ENCODE peak calls at places on chromosomes 11 and 22, in eight cellular contexts. P, K, O, A, Y, Q, Z and V are unnamed samples.

GRCh38 chr11:114179234-114179941 is 116.8 kb upstream of the NNMT start:
- DNase-seq in P (no peak), K (peak), O (peak), A (no peak), Y (no peak), Q (no peak), Z (no peak), V (no peak)

GRCh38 chr11:71120346-71120963 is 131.9 kb downstream of the SHANK2 start:
- DNase-seq in P (no peak), K (no peak), O (no peak), A (no peak), Y (no peak), Q (no peak), Z (peak), V (no peak)

GRCh38 chr11:103359221-103359620 is 250.0 kb downstream of the DYNC2H1 start:
- DNase-seq in P (no peak), K (no peak), O (no peak), A (no peak), Y (no peak), Q (no peak), Z (no peak), V (no peak)

GRCh38 chr22:28426346-28427132 is 253.1 kb downstream of the TTC28 start:
- DNase-seq in P (no peak), K (no peak), O (no peak), A (no peak), Y (no peak), Q (no peak), Z (no peak), V (no peak)

GRCh38 chr11:73311394-73311869 is 3.4 kb downstream of the ARHGEF17 start:
- DNase-seq in P (no peak), K (no peak), O (no peak), A (no peak), Y (no peak), Q (no peak), Z (no peak), V (no peak)

GRCh38 chr11:48006301-48006992 is 26.1 kb downstream of the PTPRJ start:
- DNase-seq in P (no peak), K (no peak), O (no peak), A (no peak), Y (peak), Q (no peak), Z (no peak), V (no peak)

GRCh38 chr11:2214527-2215229 is 43.1 kb upstream of the TH start:
- DNase-seq in P (peak), K (peak), O (no peak), A (no peak), Y (peak), Q (no peak), Z (no peak), V (no peak)

GRCh38 chr22:43270314-43270908 is 72.8 kb downstream of the SCUBE1 start:
- DNase-seq in P (no peak), K (no peak), O (no peak), A (no peak), Y (no peak), Q (no peak), Z (peak), V (no peak)

GRCh38 chr11:110373061-110373702 is 56.6 kb upstream of the FDX1 start:
- DNase-seq in P (no peak), K (peak), O (no peak), A (no peak), Y (no peak), Q (no peak), Z (no peak), V (no peak)

GRCh38 chr11:130396965-130397364 is 31.4 kb downstream of the ADAMTS8 start:
- DNase-seq in P (no peak), K (no peak), O (no peak), A (no peak), Y (no peak), Q (no peak), Z (no peak), V (no peak)